ENCODE peak calls at places on chromosomes 4 and X, in four cellular contexts. O is left ventricle myocardium inferior, M is germinal center, K is fibroblast of the aortic adventitia. B is an unnamed sample.

GRCh38 chr4:98556451-98556850 is 102.0 kb downstream of the TSPAN5 start:
- DNase-seq in O (no peak), M (no peak), K (peak; percentile 40), B (no peak)

GRCh38 chr4:154595807-154596206 is 5.3 kb upstream of the FGA start:
- DNase-seq in O (no peak), M (no peak), K (no peak), B (peak; percentile 88)

GRCh38 chr4:54318904-54319303 is 89.8 kb downstream of the PDGFRA start:
- DNase-seq in O (no peak), M (peak; percentile 59), K (peak; percentile 63), B (peak; percentile 55)

GRCh38 chr4:2082118-2082517 is 23.0 kb downstream of the NAT8L start:
- DNase-seq in O (no peak), M (no peak), K (no peak), B (no peak)

GRCh38 chrX:8345473-8345872 is 119.2 kb upstream of the VCX3B start:
- DNase-seq in O (no peak), M (no peak), K (no peak), B (no peak)

GRCh38 chr4:82865592-82865991 is 25.4 kb downstream of the SEC31A start:
- DNase-seq in O (no peak), M (no peak), K (peak; percentile 91), B (peak; percentile 97)

GRCh38 chr4:73252001-73252400 is 6.6 kb downstream of the ANKRD17 start:
- DNase-seq in O (no peak), M (no peak), K (no peak), B (peak; percentile 35)

GRCh38 chrX:135985123-135985973 is at the start of gene SLC9A6:
- DNase-seq in O (peak; percentile 69), M (peak; percentile 78), K (peak; percentile 23), B (peak; percentile 31)

GRCh38 chrX:36908801-36909403 is 99.3 kb upstream of the FAM47C start:
- DNase-seq in O (no peak), M (no peak), K (peak; percentile 31), B (peak; percentile 28)

GRCh38 chrX:88613338-88613737 is 133.7 kb upstream of the CPXCR1 start:
- DNase-seq in O (no peak), M (no peak), K (peak; percentile 17), B (no peak)

GRCh38 chr4:68011684-68012083 is 48.4 kb upstream of the TMPRSS11A start:
- DNase-seq in O (no peak), M (no peak), K (no peak), B (peak; percentile 86)

GRCh38 chr4:1400191-1400805 is 5.9 kb downstream of the NKX1-1 start:
- DNase-seq in O (no peak), M (no peak), K (no peak), B (no peak)

GRCh38 chr4:3374667-3375066 is 67.1 kb upstream of the HGFAC start:
- DNase-seq in O (no peak), M (no peak), K (no peak), B (no peak)

GRCh38 chr4:91267543-91267942 is 1036.2 kb upstream of the GRID2 start:
- DNase-seq in O (no peak), M (no peak), K (no peak), B (no peak)

GRCh38 chr4:74531952-74532794 is 87.2 kb downstream of the AREG start:
- DNase-seq in O (no peak), M (peak; percentile 9), K (peak; percentile 93), B (peak; percentile 89)

GRCh38 chrX:24718771-24719170 is 25.1 kb downstream of the POLA1 start:
- DNase-seq in O (no peak), M (no peak), K (no peak), B (no peak)

GRCh38 chr4:174870311-174870710 is 41.3 kb upstream of the GLRA3 start:
- DNase-seq in O (no peak), M (no peak), K (no peak), B (no peak)

GRCh38 chrX:150730719-150731118 is 37.5 kb downstream of the MTMR1 start:
- DNase-seq in O (no peak), M (no peak), K (peak; percentile 28), B (no peak)

GRCh38 chr4:89753601-89754066 is 83.3 kb downstream of the SNCA start:
- DNase-seq in O (no peak), M (no peak), K (peak; percentile 95), B (peak; percentile 99)

GRCh38 chr4:54065282-54066087 is 1.1 kb upstream of the CHIC2 start:
- DNase-seq in O (no peak), M (no peak), K (peak; percentile 69), B (no peak)

GRCh38 chr4:152727784-152728183 is 48.0 kb upstream of the TMEM154 start:
- DNase-seq in O (no peak), M (no peak), K (no peak), B (no peak)

GRCh38 chr4:77785669-77786068 is 33.5 kb downstream of the CNOT6L start:
- DNase-seq in O (no peak), M (no peak), K (no peak), B (no peak)

GRCh38 chrX:47215291-47215900 is 3.1 kb upstream of the CDK16 start:
- DNase-seq in O (no peak), M (no peak), K (no peak), B (no peak)

GRCh38 chr4:43987331-43987944 is 461.2 kb downstream of the KCTD8 start:
- DNase-seq in O (no peak), M (no peak), K (no peak), B (no peak)

GRCh38 chrX:125198546-125198945 is 121.1 kb upstream of the TEX13C start:
- DNase-seq in O (no peak), M (no peak), K (no peak), B (no peak)

GRCh38 chrX:20141281-20142220 is at the start of gene EIF1AX:
- DNase-seq in O (peak; percentile 95), M (peak; percentile 85), K (peak; percentile 99), B (peak; percentile 97)

GRCh38 chr4:112113786-112114185 is 31.5 kb upstream of the FAM241A start:
- DNase-seq in O (no peak), M (no peak), K (no peak), B (no peak)

GRCh38 chr4:87179751-87180150 is 40.7 kb downstream of the KLHL8 start:
- DNase-seq in O (no peak), M (no peak), K (peak; percentile 27), B (peak; percentile 21)

GRCh38 chrX:135931644-135932487 is 38.4 kb downstream of the SAGE1 start:
- DNase-seq in O (peak; percentile 12), M (peak; percentile 2), K (peak; percentile 39), B (peak; percentile 15)

GRCh38 chrX:129781134-129782014 is 1.6 kb downstream of the SASH3 start:
- DNase-seq in O (no peak), M (peak; percentile 71), K (no peak), B (no peak)

GRCh38 chr4:16155503-16156169 is 70.6 kb downstream of the TAPT1 start:
- DNase-seq in O (no peak), M (no peak), K (no peak), B (no peak)

GRCh38 chr4:20126906-20127305 is 124.8 kb upstream of the SLIT2 start:
- DNase-seq in O (no peak), M (no peak), K (peak; percentile 28), B (peak; percentile 49)

GRCh38 chr4:25032126-25032525 is 1.4 kb upstream of the LGI2 start:
- DNase-seq in O (no peak), M (no peak), K (peak; percentile 48), B (no peak)

GRCh38 chr4:184347251-184348239 is 126.8 kb downstream of the IRF2 start:
- DNase-seq in O (peak; percentile 37), M (peak; percentile 56), K (peak; percentile 47), B (peak; percentile 78)

GRCh38 chr4:6804082-6804752 is 21.7 kb downstream of the KIAA0232 start:
- DNase-seq in O (no peak), M (no peak), K (no peak), B (no peak)

GRCh38 chr4:5992171-5993062 is 25.8 kb downstream of the C4orf50 start:
- DNase-seq in O (no peak), M (no peak), K (no peak), B (no peak)

GRCh38 chrX:7283741-7284140 is 135.8 kb upstream of the PUDP start:
- DNase-seq in O (no peak), M (no peak), K (no peak), B (no peak)

B was measured in amniotic epithelial cell.